ENCODE peak calls at places on chromosomes 5 and 9, in four cellular contexts. One of them, this sample, is unnamed.

GRCh38 chr9:110729628-110730027 is 61.0 kb downstream of the MUSK start:
- DNase-seq in tibial nerve: no peak
- DNase-seq in HepG2: no peak
- DNase-seq in RWPE2: no peak
- DNase-seq in this sample: no peak

GRCh38 chr5:96149546-96149945 is 187.9 kb upstream of the ELL2 start:
- DNase-seq in tibial nerve: no peak
- DNase-seq in RWPE2: no peak
- DNase-seq in HepG2: no peak
- DNase-seq in this sample: no peak

GRCh38 chr9:128881627-128881883 is 195 bp downstream of the KYAT1 start:
- DNase-seq in HepG2: no peak
- DNase-seq in RWPE2: no peak
- DNase-seq in tibial nerve: no peak
- DNase-seq in this sample: no peak

GRCh38 chr9:5825223-5825622 is 7.7 kb downstream of the ERMP1 start:
- DNase-seq in HepG2: no peak
- DNase-seq in tibial nerve: no peak
- DNase-seq in RWPE2: no peak
- DNase-seq in this sample: no peak

GRCh38 chr5:36619012-36619635 is 12.7 kb downstream of the SLC1A3 start:
- DNase-seq in HepG2: no peak
- DNase-seq in RWPE2: no peak
- DNase-seq in tibial nerve: no peak
- DNase-seq in this sample: no peak

GRCh38 chr5:73654861-73655318 is 28.9 kb downstream of the ARHGEF28 start:
- DNase-seq in HepG2: peak; percentile 71
- DNase-seq in RWPE2: no peak
- DNase-seq in tibial nerve: no peak
- DNase-seq in this sample: peak; percentile 69

GRCh38 chr5:12320331-12320730 is 416.1 kb upstream of the CTNND2 start:
- DNase-seq in HepG2: no peak
- DNase-seq in tibial nerve: no peak
- DNase-seq in RWPE2: no peak
- DNase-seq in this sample: no peak

GRCh38 chr5:177367981-177368960 is 10.5 kb downstream of the RGS14 start:
- DNase-seq in RWPE2: no peak
- DNase-seq in HepG2: no peak
- DNase-seq in tibial nerve: no peak
- DNase-seq in this sample: no peak

GRCh38 chr9:133862585-133863041 is 124.5 kb upstream of the SARDH start:
- DNase-seq in RWPE2: no peak
- DNase-seq in HepG2: no peak
- DNase-seq in tibial nerve: peak; percentile 31
- DNase-seq in this sample: no peak

GRCh38 chr9:131976157-131976740 is 103.4 kb downstream of the MED27 start:
- DNase-seq in HepG2: peak; percentile 7
- DNase-seq in RWPE2: no peak
- DNase-seq in tibial nerve: no peak
- DNase-seq in this sample: no peak

GRCh38 chr9:30075022-30075421 is 2309.4 kb upstream of the ACO1 start:
- DNase-seq in tibial nerve: no peak
- DNase-seq in RWPE2: no peak
- DNase-seq in HepG2: no peak
- DNase-seq in this sample: no peak

GRCh38 chr5:132641241-132641723 is 16.7 kb upstream of the IL13 start:
- DNase-seq in tibial nerve: no peak
- DNase-seq in HepG2: no peak
- DNase-seq in RWPE2: no peak
- DNase-seq in this sample: no peak

GRCh38 chr9:36748322-36748899 is 175.7 kb downstream of the MELK start:
- DNase-seq in RWPE2: no peak
- DNase-seq in tibial nerve: peak; percentile 9
- DNase-seq in HepG2: no peak
- DNase-seq in this sample: no peak

GRCh38 chr5:79829260-79829659 is 139.6 kb downstream of the CMYA5 start:
- DNase-seq in HepG2: no peak
- DNase-seq in tibial nerve: no peak
- DNase-seq in RWPE2: no peak
- DNase-seq in this sample: no peak

GRCh38 chr9:110975969-110976368 is 62.3 kb downstream of the LPAR1 start:
- DNase-seq in HepG2: no peak
- DNase-seq in RWPE2: no peak
- DNase-seq in tibial nerve: no peak
- DNase-seq in this sample: no peak

GRCh38 chr5:135521964-135522363 is 13.8 kb downstream of the NEUROG1 start:
- DNase-seq in tibial nerve: no peak
- DNase-seq in HepG2: no peak
- DNase-seq in RWPE2: no peak
- DNase-seq in this sample: no peak

GRCh38 chr5:83931969-83932368 is 211.3 kb upstream of the HAPLN1 start:
- DNase-seq in RWPE2: no peak
- DNase-seq in HepG2: no peak
- DNase-seq in tibial nerve: no peak
- DNase-seq in this sample: no peak

GRCh38 chr9:95095619-95096355 is 221.7 kb downstream of the FANCC start:
- DNase-seq in HepG2: no peak
- DNase-seq in RWPE2: no peak
- DNase-seq in tibial nerve: no peak
- DNase-seq in this sample: peak; percentile 50

GRCh38 chr5:34582364-34582763 is 73.8 kb upstream of the RAI14 start:
- DNase-seq in RWPE2: no peak
- DNase-seq in tibial nerve: no peak
- DNase-seq in HepG2: no peak
- DNase-seq in this sample: no peak

GRCh38 chr5:34583167-34583566 is 73.0 kb upstream of the RAI14 start:
- DNase-seq in tibial nerve: no peak
- DNase-seq in RWPE2: no peak
- DNase-seq in HepG2: no peak
- DNase-seq in this sample: no peak

GRCh38 chr5:34586117-34586885 is 69.8 kb upstream of the RAI14 start:
- DNase-seq in tibial nerve: no peak
- DNase-seq in HepG2: peak; percentile 73
- DNase-seq in RWPE2: no peak
- DNase-seq in this sample: no peak

GRCh38 chr5:34585601-34586104 is 70.5 kb upstream of the RAI14 start:
- DNase-seq in RWPE2: no peak
- DNase-seq in tibial nerve: no peak
- DNase-seq in HepG2: peak; percentile 89
- DNase-seq in this sample: no peak

DNA sequence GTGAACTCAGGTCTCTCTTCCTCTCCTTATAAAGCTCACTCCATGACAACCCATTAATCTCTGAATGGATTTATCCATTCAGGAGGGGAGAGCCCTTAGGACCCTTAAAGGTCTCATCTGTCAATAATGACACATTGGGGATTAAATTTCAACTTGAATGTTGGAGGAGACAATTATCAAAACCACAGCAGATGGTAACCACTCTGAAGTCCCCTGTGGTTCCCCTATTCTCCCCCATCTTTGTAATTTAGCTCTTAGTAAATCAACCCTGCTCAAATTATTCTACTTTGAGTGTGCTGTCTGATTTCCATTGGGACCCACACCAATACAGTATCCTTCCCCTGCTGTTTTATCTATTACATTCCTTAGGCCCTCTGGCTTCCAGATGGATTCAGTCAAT is 72.0 kb upstream of the RAI14 start:
- DNase-seq in tibial nerve: no peak
- DNase-seq in HepG2: no peak
- DNase-seq in RWPE2: no peak
- DNase-seq in this sample: no peak
- H3K4me1 ChIP-seq in tibial nerve: no peaks in the 10 kb centered on the region
- H3K4me1 ChIP-seq in HepG2: peaks cover 56% of the 10 kb centered on the region
- H3K4me1 ChIP-seq in RWPE2: peaks cover 46% of the 10 kb centered on the region
- H3K4me1 ChIP-seq in this sample: no peaks in the 10 kb centered on the region

GRCh38 chr9:135076876-135077430 is 10.5 kb upstream of the OLFM1 start:
- DNase-seq in HepG2: no peak
- DNase-seq in RWPE2: peak; percentile 36
- DNase-seq in tibial nerve: no peak
- DNase-seq in this sample: no peak
- H3K4me3 ChIP-seq in HepG2: no peak overlapping the region
- H3K4me3 ChIP-seq in RWPE2: no peak overlapping the region
- H3K4me3 ChIP-seq in tibial nerve: no peak overlapping the region
- H3K4me3 ChIP-seq in this sample: no peak overlapping the region

GRCh38 chr5:180251141-180251540 is 40.7 kb downstream of the MAPK9 start:
- DNase-seq in tibial nerve: no peak
- DNase-seq in RWPE2: no peak
- DNase-seq in HepG2: no peak
- DNase-seq in this sample: no peak

GRCh38 chr5:180251887-180252286 is 40.0 kb downstream of the MAPK9 start:
- DNase-seq in HepG2: no peak
- DNase-seq in tibial nerve: no peak
- DNase-seq in RWPE2: no peak
- DNase-seq in this sample: no peak

GRCh38 chr5:180250329-180250728 is 41.3 kb upstream of the RASGEF1C start:
- DNase-seq in tibial nerve: no peak
- DNase-seq in HepG2: no peak
- DNase-seq in RWPE2: no peak
- DNase-seq in this sample: no peak

GRCh38 chr5:180253036-180253824 is 38.7 kb downstream of the MAPK9 start:
- DNase-seq in HepG2: no peak
- DNase-seq in RWPE2: no peak
- DNase-seq in tibial nerve: no peak
- DNase-seq in this sample: no peak
- H3K36me3 ChIP-seq in HepG2: peaks cover 26% of the 10 kb centered on the region
- H3K36me3 ChIP-seq in RWPE2: peaks cover 60% of the 10 kb centered on the region
- H3K36me3 ChIP-seq in tibial nerve: peaks cover 100% of the 10 kb centered on the region
- H3K36me3 ChIP-seq in this sample: peaks cover 45% of the 10 kb centered on the region

GRCh38 chr9:81625969-81626368 is 63.4 kb downstream of the TLE1 start:
- DNase-seq in HepG2: no peak
- DNase-seq in RWPE2: no peak
- DNase-seq in tibial nerve: no peak
- DNase-seq in this sample: no peak
- H3K4me1 ChIP-seq in HepG2: peaks cover 47% of the 10 kb centered on the region
- H3K4me1 ChIP-seq in RWPE2: peaks cover 37% of the 10 kb centered on the region
- H3K4me1 ChIP-seq in tibial nerve: peaks cover 5% of the 10 kb centered on the region
- H3K4me1 ChIP-seq in this sample: peaks cover 7% of the 10 kb centered on the region

DNA sequence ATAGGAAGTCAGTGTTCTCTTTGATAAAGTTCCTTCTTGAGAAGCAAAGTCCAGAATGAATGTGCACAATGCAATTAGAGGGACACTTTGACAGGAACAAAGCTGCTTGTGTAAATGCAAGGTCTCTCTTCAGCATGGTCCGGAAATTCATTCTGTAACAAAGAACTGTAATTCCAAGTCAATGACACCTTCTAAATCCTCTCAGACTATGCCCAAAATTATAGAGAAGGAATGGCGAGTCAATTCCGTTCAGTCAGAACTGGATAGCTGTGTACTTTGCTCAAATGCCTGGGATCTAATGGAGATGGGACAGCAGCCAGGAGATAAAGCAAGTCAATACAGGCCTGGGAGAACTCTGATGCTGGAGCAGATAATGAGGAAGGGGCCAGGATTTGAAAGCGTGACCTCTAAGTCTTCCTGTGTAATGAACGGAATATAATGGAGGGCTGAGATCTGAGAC is 96.4 kb upstream of the SPRY4 start:
- DNase-seq in HepG2: peak; percentile 91
- DNase-seq in tibial nerve: no peak
- DNase-seq in RWPE2: no peak
- DNase-seq in this sample: peak; percentile 12
- H3K4me3 ChIP-seq in HepG2: peak overlapping the region; percentile 8
- H3K4me3 ChIP-seq in tibial nerve: no peak overlapping the region
- H3K4me3 ChIP-seq in RWPE2: no peak overlapping the region
- H3K4me3 ChIP-seq in this sample: no peak overlapping the region

GRCh38 chr9:78262655-78263054 is 26.8 kb downstream of the CEP78 start:
- DNase-seq in HepG2: no peak
- DNase-seq in RWPE2: no peak
- DNase-seq in tibial nerve: no peak
- DNase-seq in this sample: no peak

GRCh38 chr9:78261403-78262001 is 25.6 kb downstream of the CEP78 start:
- DNase-seq in RWPE2: no peak
- DNase-seq in HepG2: peak; percentile 23
- DNase-seq in tibial nerve: no peak
- DNase-seq in this sample: peak; percentile 23
- H3K36me3 ChIP-seq in RWPE2: peaks cover 45% of the 10 kb centered on the region
- H3K36me3 ChIP-seq in HepG2: peaks cover 19% of the 10 kb centered on the region
- H3K36me3 ChIP-seq in tibial nerve: peaks cover 18% of the 10 kb centered on the region
- H3K36me3 ChIP-seq in this sample: peaks cover 80% of the 10 kb centered on the region

This sample was measured in HAP-1.